ENCODE peak calls at places on chromosomes 1 and 21, in nine cellular contexts. P, T, O, S, V, L, Y, U and A are unnamed samples.

GRCh38 chr1:32920833-32921232 is 19.6 kb upstream of the TMEM54 start:
- DNase-seq in T (no peak), L (peak), O (no peak), Y (no peak), S (no peak), V (no peak), P (peak), U (no peak), A (no peak)

GRCh38 chr1:7703321-7704213 is 67.5 kb upstream of the VAMP3 start:
- DNase-seq in P (peak), Y (no peak), S (peak), V (no peak), U (no peak), O (no peak), L (no peak), T (no peak), A (no peak)

GRCh38 chr1:110620250-110620615 is 14.1 kb upstream of the KCNA2 start:
- DNase-seq in P (no peak), L (no peak), Y (no peak), V (no peak), U (no peak), T (no peak), S (no peak), O (no peak), A (no peak)

GRCh38 chr1:46427541-46427940 is 33.4 kb downstream of the FAAH start:
- DNase-seq in U (no peak), S (no peak), Y (no peak), P (no peak), O (no peak), V (no peak), T (no peak), L (no peak), A (no peak)

GRCh38 chr1:12810691-12811408 is 19.7 kb downstream of the PRAMEF1 start:
- DNase-seq in U (no peak), Y (no peak), V (no peak), P (no peak), L (no peak), T (no peak), O (no peak), S (no peak), A (no peak)

GRCh38 chr1:179889619-179890018 is 7.5 kb downstream of the TOR1AIP1 start:
- DNase-seq in Y (no peak), U (no peak), O (no peak), S (no peak), T (no peak), P (no peak), L (no peak), V (no peak), A (no peak)

GRCh38 chr1:111738436-111739221 is 566 bp downstream of the INKA2 start:
- DNase-seq in U (peak), P (peak), L (peak), S (peak), O (peak), V (peak), T (no peak), Y (peak), A (peak)

GRCh38 chr1:39170731-39171375 is 33.6 kb upstream of the MACF1 start:
- DNase-seq in S (peak), T (no peak), U (no peak), Y (no peak), V (no peak), O (no peak), P (no peak), L (no peak), A (no peak)

GRCh38 chr1:213474054-213474453 is 423.0 kb downstream of the RPS6KC1 start:
- DNase-seq in O (no peak), L (no peak), Y (no peak), V (no peak), S (no peak), T (no peak), U (no peak), P (no peak), A (no peak)

GRCh38 chr1:199867601-199868000 is 159.9 kb upstream of the NR5A2 start:
- DNase-seq in L (no peak), V (no peak), O (no peak), P (no peak), S (no peak), Y (no peak), T (no peak), U (no peak), A (no peak)

GRCh38 chr1:244046907-244047738 is 4.0 kb upstream of the ZBTB18 start:
- DNase-seq in O (no peak), S (no peak), T (peak), V (peak), U (no peak), Y (no peak), L (peak), P (no peak), A (no peak)

GRCh38 chr1:243409284-243409683 is 153.4 kb downstream of the SDCCAG8 start:
- DNase-seq in S (peak), Y (no peak), P (no peak), T (no peak), L (no peak), U (no peak), O (no peak), V (no peak), A (no peak)

GRCh38 chr1:14926214-14926613 is 227.3 kb upstream of the TMEM51 start:
- DNase-seq in O (no peak), S (no peak), Y (no peak), U (no peak), T (no peak), P (no peak), V (no peak), L (no peak), A (no peak)

GRCh38 chr21:32757804-32758203 is 13.8 kb downstream of the PAXBP1 start:
- DNase-seq in Y (no peak), L (no peak), V (no peak), P (no peak), U (no peak), S (no peak), O (no peak), T (no peak), A (no peak)

GRCh38 chr1:235883261-235883927 is 16.7 kb upstream of the LYST start:
- DNase-seq in S (no peak), V (no peak), P (peak), Y (no peak), T (peak), L (peak), U (peak), O (no peak), A (peak)

GRCh38 chr1:184112176-184112948 is 60.8 kb downstream of the TSEN15 start:
- DNase-seq in U (no peak), O (no peak), T (no peak), V (peak), Y (no peak), S (no peak), L (no peak), P (no peak), A (no peak)

GRCh38 chr1:14320518-14320917 is 278.0 kb upstream of the KAZN start:
- DNase-seq in Y (peak), V (peak), O (no peak), T (no peak), S (no peak), P (no peak), U (no peak), L (no peak), A (no peak)

GRCh38 chr1:198848649-198849048 is 209.8 kb downstream of the PTPRC start:
- DNase-seq in T (no peak), P (no peak), O (no peak), V (no peak), U (no peak), Y (no peak), S (no peak), L (no peak), A (no peak)

GRCh38 chr1:205316179-205316578 is 5.4 kb downstream of the NUAK2 start:
- DNase-seq in Y (no peak), S (no peak), O (no peak), V (peak), U (no peak), T (no peak), L (no peak), P (no peak), A (no peak)

GRCh38 chr1:87141556-87141955 is 187.1 kb upstream of the LMO4 start:
- DNase-seq in Y (no peak), S (no peak), V (no peak), U (no peak), T (no peak), P (no peak), O (no peak), L (no peak), A (no peak)

GRCh38 chr1:84887261-84887934 is 5.6 kb downstream of the LPAR3 start:
- DNase-seq in L (no peak), Y (no peak), V (no peak), P (no peak), S (no peak), O (no peak), T (no peak), U (no peak), A (no peak)

GRCh38 chr1:230375795-230376194 is 50.3 kb downstream of the PGBD5 start:
- DNase-seq in Y (no peak), S (no peak), V (no peak), P (no peak), L (no peak), O (no peak), T (no peak), U (no peak), A (no peak)

GRCh38 chr1:3068400-3069361 is at the start of gene PRDM16:
- DNase-seq in V (no peak), S (peak), P (peak), L (no peak), U (no peak), T (no peak), Y (no peak), O (peak), A (peak)

GRCh38 chr1:43968348-43968948 is 1.4 kb upstream of the DPH2 start:
- DNase-seq in T (no peak), P (no peak), U (no peak), L (no peak), V (peak), S (peak), Y (no peak), O (no peak), A (no peak)

GRCh38 chr1:99850458-99850974 is 355 bp downstream of the AGL start:
- DNase-seq in S (no peak), L (no peak), O (no peak), P (no peak), T (no peak), V (no peak), U (no peak), Y (peak), A (no peak)

GRCh38 chr1:112934562-112934952 is 21.4 kb downstream of the SLC16A1 start:
- DNase-seq in S (no peak), T (no peak), V (no peak), U (no peak), L (no peak), O (no peak), P (no peak), Y (no peak), A (no peak)

GRCh38 chr1:5634893-5635292 is 357.3 kb downstream of the NPHP4 start:
- DNase-seq in T (no peak), V (no peak), U (no peak), L (no peak), Y (no peak), O (no peak), P (no peak), S (no peak), A (no peak)

GRCh38 chr1:235041201-235041600 is 87.4 kb downstream of the TOMM20 start:
- DNase-seq in T (no peak), P (peak), U (no peak), O (no peak), V (no peak), L (no peak), Y (no peak), S (no peak), A (peak)

GRCh38 chr21:46562472-46562871 is 42.4 kb downstream of the S100B start:
- DNase-seq in U (no peak), S (no peak), L (no peak), Y (no peak), O (no peak), P (no peak), V (no peak), T (no peak), A (no peak)

GRCh38 chr1:6426972-6427350 is 2.4 kb downstream of the ESPN start:
- DNase-seq in T (no peak), O (no peak), S (no peak), Y (no peak), V (no peak), L (no peak), P (no peak), U (no peak), A (no peak)

GRCh38 chr1:152188673-152189591 is 29.9 kb upstream of the RPTN start:
- DNase-seq in U (no peak), O (no peak), P (peak), Y (peak), T (peak), L (peak), V (peak), S (peak), A (peak)

GRCh38 chr1:6385673-6386191 is 7.8 kb downstream of the ACOT7 start:
- DNase-seq in P (peak), L (no peak), S (peak), U (peak), O (peak), T (peak), V (no peak), Y (no peak), A (peak)

GRCh38 chr1:12519708-12520364 is 98.2 kb downstream of the DHRS3 start:
- DNase-seq in T (no peak), O (no peak), U (no peak), P (no peak), S (no peak), V (no peak), Y (no peak), L (no peak), A (no peak)

GRCh38 chr21:45359451-45360217 is 45.3 kb upstream of the COL18A1 start:
- DNase-seq in V (no peak), Y (no peak), L (no peak), P (no peak), T (no peak), O (no peak), U (no peak), S (no peak), A (peak)
- TF ChIP-seq CTCF in V (no peak), Y (no peak), L (no peak), P (no peak), T (no peak), O (no peak), U (no peak), S (peak), A (no peak)

GRCh38 chr1:15950763-15951295 is 25.1 kb downstream of the ZBTB17 start:
- DNase-seq in S (no peak), P (no peak), O (no peak), U (no peak), T (no peak), V (no peak), Y (no peak), L (no peak), A (peak)
- H3K4me3 ChIP-seq in S (no peak), P (no peak), O (no peak), U (no peak), T (no peak), V (no peak), Y (no peak), L (no peak), A (no peak)

GRCh38 chr1:163083690-163084089 is 14.5 kb downstream of the RGS4 start:
- DNase-seq in O (no peak), Y (no peak), T (no peak), S (no peak), P (no peak), V (no peak), U (no peak), L (no peak), A (no peak)
- TF ChIP-seq CTCF in O (no peak), Y (no peak), T (no peak), S (no peak), P (no peak), V (no peak), U (no peak), L (no peak), A (no peak)

GRCh38 chr1:177783052-177783451 is 186.8 kb downstream of the SEC16B start:
- DNase-seq in V (no peak), T (no peak), S (peak), L (no peak), O (no peak), P (no peak), Y (no peak), U (no peak), A (no peak)
- H3K4me3 ChIP-seq in V (no peak), T (no peak), S (no peak), L (no peak), O (no peak), P (no peak), Y (no peak), U (no peak), A (no peak)

DNA sequence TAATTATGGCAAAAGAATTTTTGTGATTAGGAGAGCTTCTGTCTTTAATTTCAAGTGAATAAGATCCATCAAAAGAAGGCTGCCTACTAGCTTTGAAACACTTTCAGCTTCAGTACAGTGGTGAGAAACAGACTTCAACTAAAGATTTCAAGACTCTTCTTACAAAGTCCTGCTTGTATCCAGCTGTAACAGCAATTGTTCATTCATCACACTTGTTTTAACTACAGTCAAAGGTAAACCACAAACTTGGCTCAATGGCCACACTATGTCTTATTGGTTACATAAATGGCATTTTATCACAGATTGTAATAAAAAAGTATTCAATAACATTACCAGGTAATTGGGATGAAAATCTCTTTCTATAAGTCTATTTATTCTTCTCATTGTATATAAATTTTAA is 59.2 kb downstream of the WARS2 start:
- DNase-seq in Y (no peak), P (no peak), V (no peak), L (no peak), S (no peak), U (no peak), T (no peak), O (no peak), A (no peak)
- TF ChIP-seq CTCF in Y (no peak), P (no peak), V (no peak), L (no peak), S (no peak), U (no peak), T (no peak), O (no peak), A (no peak)

GRCh38 chr1:228474507-228474906 is 12.7 kb upstream of the RNF187 start:
- DNase-seq in O (no peak), U (no peak), T (no peak), Y (no peak), P (no peak), V (no peak), S (peak), L (peak), A (no peak)
- H3K4me3 ChIP-seq in O (no peak), U (no peak), T (no peak), Y (no peak), P (no peak), V (no peak), S (no peak), L (no peak), A (no peak)

GRCh38 chr1:207259391-207259790 is 62.1 kb upstream of the CD55 start:
- DNase-seq in U (no peak), P (no peak), T (no peak), L (no peak), Y (no peak), S (peak), V (no peak), O (peak), A (no peak)
- TF ChIP-seq CTCF in U (no peak), P (peak), T (peak), L (peak), Y (no peak), S (peak), V (no peak), O (peak), A (peak)

DNA sequence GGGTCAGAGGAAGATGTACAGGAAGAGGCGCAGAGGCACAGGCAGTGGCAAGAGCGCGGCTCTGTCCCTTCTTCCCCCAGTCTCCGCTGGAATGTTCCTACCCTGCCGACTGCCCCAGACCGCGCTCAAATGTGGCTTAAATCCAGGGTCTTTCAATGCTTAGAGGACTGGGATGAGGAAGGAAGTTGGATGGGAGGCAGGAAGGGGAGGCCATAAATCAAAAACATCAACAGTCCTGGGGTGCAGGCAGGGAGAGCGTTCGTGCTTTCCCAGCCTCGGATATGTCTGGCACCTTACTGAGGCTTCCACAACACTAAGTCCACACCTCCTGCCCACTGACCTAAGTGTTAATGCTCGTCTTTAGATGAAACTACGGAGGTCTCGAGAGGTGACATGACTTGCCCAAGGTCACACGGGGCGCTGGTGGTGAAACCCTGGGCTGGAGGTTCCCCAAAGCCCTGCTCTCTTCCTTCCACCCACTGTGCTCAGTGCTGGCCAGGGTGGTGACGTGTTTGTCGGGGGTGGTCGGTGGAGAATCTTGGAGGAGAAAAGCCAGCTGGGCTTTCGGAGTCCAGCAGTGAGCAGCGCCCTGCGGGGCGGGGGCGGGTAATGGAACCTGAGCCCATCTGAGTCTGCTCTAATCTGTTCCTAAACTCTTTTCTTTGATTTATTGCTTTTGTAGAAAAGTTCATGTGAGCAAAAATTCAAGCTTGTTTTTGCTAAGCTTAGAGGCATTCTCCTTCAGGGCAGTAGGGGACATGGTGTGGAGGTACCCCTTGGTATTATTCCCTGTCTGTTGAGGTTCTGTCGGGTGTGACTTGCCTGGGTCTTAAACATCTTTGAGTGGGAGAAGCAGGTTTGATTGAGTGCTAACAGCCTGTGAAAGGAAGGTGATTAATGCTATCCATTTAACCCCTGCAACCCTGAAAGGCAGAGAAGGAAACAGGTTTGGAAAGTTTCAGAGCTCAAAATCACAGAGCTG is 725 bp downstream of the CDA start:
- DNase-seq in S (no peak), Y (no peak), O (no peak), V (no peak), L (peak), P (peak), U (peak), T (no peak), A (peak)
- H3K4me3 ChIP-seq in S (peak), Y (no peak), O (peak), V (no peak), L (peak), P (peak), U (no peak), T (no peak), A (peak)

GRCh38 chr1:172051898-172052297 is 210.6 kb downstream of the DNM3 start:
- DNase-seq in P (no peak), Y (no peak), O (no peak), S (no peak), U (no peak), V (no peak), L (no peak), T (no peak), A (no peak)

DNA sequence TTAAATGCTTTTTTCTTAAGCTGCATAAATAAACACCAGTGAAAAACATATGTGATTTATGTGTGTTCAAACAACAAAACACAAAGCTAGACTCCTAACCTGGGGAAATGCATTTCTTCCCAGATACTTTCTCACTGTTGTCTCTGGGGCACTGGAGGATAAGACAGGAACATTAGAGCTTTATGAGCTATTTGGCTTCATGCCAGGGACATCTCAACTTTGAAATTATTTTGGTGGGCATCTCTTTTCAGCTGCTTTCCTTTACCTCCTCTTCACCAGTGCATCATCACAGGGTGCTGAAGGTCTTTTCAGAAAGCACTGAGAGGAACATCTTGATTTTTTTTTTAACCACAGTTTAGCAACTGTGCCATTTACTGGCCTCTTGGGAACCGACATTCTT is 212.9 kb downstream of the DNM3 start:
- DNase-seq in T (no peak), Y (no peak), L (no peak), U (no peak), S (no peak), P (no peak), V (no peak), O (no peak), A (no peak)
- TF ChIP-seq CTCF in T (no peak), Y (no peak), L (no peak), U (no peak), S (no peak), P (no peak), V (no peak), O (no peak), A (no peak)